ENCODE peak calls at places on chromosomes 2 and 18, in eight cellular contexts. Q is IMR-90; P is MCF 10A; R is spleen; N is stomach; D is stimulated activated naive CD8-positive, alpha-beta T cell treated with anti-CD3 and anti-CD28 coated beads, Interleukin-15, Interleukin-2, amounts not matched to agents 100 U/mL and 50 U/mL, for 24 hours; X is 8988T; Z is T-helper 1 cell. A is an unnamed sample.

GRCh38 chr18:32804126-32804888 is 31.5 kb upstream of the KLHL14 start:
- DNase-seq in Q (no peak), P (no peak), R (no peak), N (no peak), D (no peak), X (no peak), Z (no peak), A (no peak)

GRCh38 chr2:12717988-12718661 is 1.4 kb downstream of the TRIB2 start:
- DNase-seq in Q (peak; percentile 27), P (peak; percentile 60), R (peak; percentile 85), N (peak; percentile 39), D (peak; percentile 40), X (peak; percentile 56), Z (no peak), A (peak; percentile 44)

GRCh38 chr2:241289597-241289996 is 25.9 kb downstream of the HDLBP start:
- DNase-seq in Q (no peak), P (no peak), R (no peak), N (no peak), D (no peak), X (no peak), Z (no peak), A (no peak)

GRCh38 chr18:50786851-50787250 is 33.0 kb downstream of the MRO start:
- DNase-seq in Q (no peak), P (no peak), R (no peak), N (no peak), D (no peak), X (no peak), Z (no peak), A (no peak)

GRCh38 chr18:26470011-26470637 is 78.2 kb downstream of the KCTD1 start:
- DNase-seq in Q (peak; percentile 73), P (no peak), R (no peak), N (no peak), D (no peak), X (no peak), Z (no peak), A (no peak)

GRCh38 chr2:10428355-10428754 is 19.8 kb downstream of the ODC1 start:
- DNase-seq in Q (no peak), P (no peak), R (peak; percentile 58), N (no peak), D (no peak), X (no peak), Z (no peak), A (no peak)

GRCh38 chr18:44700652-44701051 is 20.0 kb downstream of the SETBP1 start:
- DNase-seq in Q (no peak), P (peak; percentile 38), R (peak; percentile 79), N (peak; percentile 40), D (no peak), X (no peak), Z (no peak), A (peak; percentile 35)

GRCh38 chr2:22273853-22274252 is 1111.1 kb upstream of the KLHL29 start:
- DNase-seq in Q (no peak), P (no peak), R (no peak), N (no peak), D (no peak), X (no peak), Z (no peak), A (no peak)

GRCh38 chr18:7876354-7876753 is 309.2 kb downstream of the PTPRM start:
- DNase-seq in Q (no peak), P (no peak), R (no peak), N (no peak), D (no peak), X (no peak), Z (no peak), A (no peak)

GRCh38 chr2:11187083-11187619 is 31.9 kb downstream of the SLC66A3 start:
- DNase-seq in Q (peak; percentile 77), P (peak; percentile 58), R (no peak), N (no peak), D (no peak), X (no peak), Z (no peak), A (peak; percentile 83)

GRCh38 chr2:38260469-38260868 is 116.6 kb downstream of the ATL2 start:
- DNase-seq in Q (no peak), P (no peak), R (no peak), N (no peak), D (peak; percentile 6), X (no peak), Z (no peak), A (no peak)

GRCh38 chr2:215019085-215019484 is 119.3 kb downstream of the ABCA12 start:
- DNase-seq in Q (no peak), P (no peak), R (no peak), N (no peak), D (no peak), X (no peak), Z (no peak), A (no peak)

GRCh38 chr18:40110455-40110854 is 1844.6 kb upstream of the PIK3C3 start:
- DNase-seq in Q (no peak), P (no peak), R (no peak), N (no peak), D (no peak), X (no peak), Z (no peak), A (no peak)

GRCh38 chr18:57505231-57505630 is 70.1 kb downstream of the ONECUT2 start:
- DNase-seq in Q (no peak), P (no peak), R (no peak), N (no peak), D (no peak), X (no peak), Z (no peak), A (no peak)

A was measured in fibroblast of villous mesenchyme.